ENCODE peak calls at places on chromosomes 4 and X, in seven cellular contexts. J is ovary, S is IMR-90, M is breast epithelium, X is upper lobe of left lung, D is HFFc6, C is fibroblast of mammary gland. I is an unnamed sample.

GRCh38 chrX:46333550-46333949 is 211.7 kb downstream of the ZNF674 start:
- DNase-seq in J (no peak), S (no peak), M (no peak), X (no peak), D (no peak), C (no peak), I (no peak)

GRCh38 chrX:124194209-124194608 is 138.3 kb upstream of the TEX13D start:
- DNase-seq in J (no peak), S (no peak), M (no peak), X (no peak), D (no peak), C (no peak), I (peak; percentile 29)

GRCh38 chr4:165502919-165503907 is 124.4 kb downstream of the CPE start:
- DNase-seq in J (no peak), S (peak; percentile 5), M (no peak), X (no peak), D (no peak), C (peak; percentile 85), I (no peak)

GRCh38 chr4:184328022-184328736 is 110.5 kb upstream of the ENPP6 start:
- DNase-seq in J (no peak), S (no peak), M (no peak), X (no peak), D (no peak), C (no peak), I (no peak)

GRCh38 chr4:142443469-142443868 is 402.6 kb downstream of the INPP4B start:
- DNase-seq in J (no peak), S (no peak), M (no peak), X (no peak), D (no peak), C (no peak), I (no peak)

GRCh38 chr4:66376921-66377320 is 706.6 kb upstream of the EPHA5 start:
- DNase-seq in J (no peak), S (no peak), M (no peak), X (no peak), D (no peak), C (no peak), I (no peak)

GRCh38 chrX:24487576-24487975 is 22.5 kb downstream of the PDK3 start:
- DNase-seq in J (no peak), S (no peak), M (no peak), X (no peak), D (no peak), C (no peak), I (no peak)

GRCh38 chr4:111499291-111499690 is 646.0 kb upstream of the FAM241A start:
- DNase-seq in J (no peak), S (peak; percentile 61), M (no peak), X (no peak), D (no peak), C (no peak), I (no peak)

DNA sequence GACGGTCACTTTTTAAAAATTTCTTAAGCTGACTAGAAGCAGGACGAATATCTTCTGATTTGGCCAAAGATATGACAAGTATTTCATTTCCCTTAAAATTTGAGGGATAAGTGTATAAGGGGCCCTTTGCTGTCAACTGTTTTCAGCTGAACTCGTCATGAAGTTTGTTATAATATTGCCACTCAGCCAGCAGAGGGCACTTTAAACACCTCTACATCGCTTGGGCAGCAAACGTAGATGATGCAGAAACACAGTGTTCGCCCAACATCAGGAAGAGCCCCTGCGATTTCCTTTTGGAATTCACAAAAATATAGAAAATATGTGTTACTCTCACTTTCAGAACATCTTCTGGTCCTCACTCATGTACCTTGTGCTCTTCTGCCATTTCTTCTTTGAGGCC is 435.7 kb upstream of the FMR1 start:
- DNase-seq in J (no peak), S (no peak), M (no peak), X (peak; percentile 21), D (no peak), C (peak; percentile 1), I (no peak)
- TF ChIP-seq CTCF in J (no peak), S (peak; percentile 12), M (no peak), X (no peak), D (peak; percentile 30), C (no peak), I (no peak)

GRCh38 chrX:9312922-9313867 is 151.7 kb upstream of the TBL1X start:
- DNase-seq in J (peak; percentile 29), S (no peak), M (no peak), X (peak; percentile 69), D (no peak), C (no peak), I (peak; percentile 68)
- TF ChIP-seq CTCF in J (no peak), S (peak; percentile 22), M (peak; percentile 28), X (peak; percentile 72), D (peak; percentile 77), C (peak; percentile 58), I (peak; percentile 60)

DNA sequence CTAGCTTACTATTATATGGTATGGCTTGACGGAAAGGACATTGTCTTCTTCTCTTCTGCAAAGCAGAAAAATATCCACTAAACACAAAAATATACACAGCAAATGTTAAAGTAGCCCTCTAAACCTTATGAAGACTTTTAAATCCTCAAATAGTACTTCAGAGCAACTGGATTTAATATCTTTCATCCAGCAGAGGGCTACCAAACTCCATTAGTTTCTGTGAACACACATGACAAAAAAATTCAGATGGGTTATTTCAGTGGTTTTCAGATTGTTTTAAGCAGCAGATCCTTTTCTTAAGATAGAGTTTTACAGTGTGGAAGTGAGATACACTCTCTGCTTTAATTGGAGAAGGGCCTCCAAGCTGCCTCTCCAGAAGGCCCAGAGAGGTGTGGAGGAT is 56.6 kb downstream of the ANK2 start:
- DNase-seq in J (no peak), S (peak; percentile 40), M (no peak), X (no peak), D (peak; percentile 60), C (peak; percentile 66), I (no peak)
- TF ChIP-seq CTCF in J (peak; percentile 25), S (peak; percentile 46), M (peak; percentile 41), X (no peak), D (peak; percentile 79), C (peak; percentile 52), I (peak; percentile 49)

DNA sequence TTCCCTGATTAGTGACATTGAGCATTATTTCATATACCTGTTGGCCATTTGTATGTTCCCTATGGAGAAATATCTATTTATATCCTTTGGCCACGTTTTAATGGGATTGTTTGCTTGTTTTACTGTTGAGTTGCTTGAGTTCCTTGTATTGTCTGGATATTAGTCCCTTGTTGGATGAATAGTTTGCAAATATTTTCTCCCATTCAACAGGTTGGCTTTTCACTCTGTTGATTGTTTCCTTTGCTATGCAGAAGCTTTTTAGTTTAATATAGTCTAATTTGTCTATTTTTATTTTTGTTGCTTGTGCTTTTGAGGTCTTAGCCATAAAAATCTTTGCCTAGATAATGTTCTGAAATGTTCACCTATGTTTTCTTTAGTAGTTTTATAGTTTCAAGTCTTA is 60.2 kb upstream of the HUWE1 start:
- DNase-seq in J (no peak), S (no peak), M (no peak), X (no peak), D (no peak), C (no peak), I (no peak)
- TF ChIP-seq CTCF in J (no peak), S (no peak), M (no peak), X (no peak), D (no peak), C (no peak), I (no peak)

DNA sequence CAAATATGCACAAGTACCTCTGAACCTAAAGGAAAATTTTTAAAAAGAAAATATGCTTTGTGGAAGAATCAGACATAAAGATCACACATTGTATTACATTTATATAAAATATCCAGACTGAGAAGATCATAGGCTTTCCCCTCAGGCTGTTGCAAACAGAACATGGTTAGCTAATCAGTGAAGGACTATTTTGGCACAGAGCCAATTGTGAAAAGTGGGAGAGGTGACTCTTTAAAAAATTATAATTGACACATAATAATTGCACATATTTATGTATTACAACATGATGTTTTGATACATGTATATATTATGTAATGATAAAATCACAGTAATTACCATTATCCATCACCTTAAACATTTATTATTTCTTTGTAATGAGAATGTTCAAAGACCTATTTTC is 44.1 kb upstream of the FOXR2 start:
- DNase-seq in J (no peak), S (no peak), M (no peak), X (no peak), D (no peak), C (no peak), I (no peak)
- TF ChIP-seq CTCF in J (no peak), S (no peak), M (no peak), X (no peak), D (no peak), C (no peak), I (no peak)

DNA sequence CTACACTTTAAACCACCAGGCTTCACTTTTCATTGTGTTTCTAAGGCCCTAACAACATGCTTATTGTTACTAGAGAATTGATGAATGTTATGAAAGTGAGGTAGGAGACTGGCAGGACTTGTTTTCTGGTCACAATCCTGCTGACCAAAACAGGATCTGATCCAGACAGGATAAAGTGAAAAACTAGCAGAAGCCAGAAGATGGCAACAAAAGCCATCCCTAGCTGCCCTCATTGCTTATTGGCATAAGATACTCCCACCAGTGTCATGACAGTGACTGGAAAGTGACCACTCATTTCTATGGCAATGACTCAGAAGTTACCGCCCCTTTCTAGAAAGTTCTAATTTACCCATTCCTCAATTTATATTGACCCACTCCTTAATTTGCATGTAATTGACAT is 29.9 kb upstream of the FGG start:
- DNase-seq in J (no peak), S (no peak), M (no peak), X (no peak), D (no peak), C (peak; percentile 17), I (no peak)
- TF ChIP-seq CTCF in J (no peak), S (no peak), M (no peak), X (no peak), D (no peak), C (no peak), I (no peak)

GRCh38 chr4:146124023-146124680 is 51.4 kb upstream of the LSM6 start:
- DNase-seq in J (no peak), S (peak; percentile 0), M (no peak), X (no peak), D (no peak), C (peak; percentile 23), I (no peak)
- TF ChIP-seq CTCF in J (no peak), S (no peak), M (no peak), X (no peak), D (no peak), C (no peak), I (no peak)

DNA sequence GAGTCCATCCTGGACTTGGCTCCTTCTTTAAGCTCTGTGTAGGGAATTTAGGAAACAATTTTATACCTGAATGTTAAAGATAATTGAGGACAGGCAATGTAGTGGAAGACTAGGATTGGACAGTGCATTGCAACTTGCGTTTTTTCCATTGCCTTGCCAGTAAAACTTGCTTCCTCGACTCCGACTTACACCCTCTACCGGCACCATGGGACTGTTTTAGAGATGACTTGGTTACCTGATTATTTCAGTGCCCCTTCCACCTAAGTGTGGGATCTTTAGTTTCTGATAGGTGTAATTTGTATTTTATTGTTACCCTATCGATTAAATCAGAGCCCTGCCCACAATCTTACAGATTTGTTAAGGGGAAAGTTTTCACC is 1.2 kb downstream of the PRPS1 start:
- DNase-seq in J (no peak), S (peak; percentile 36), M (no peak), X (no peak), D (no peak), C (peak; percentile 42), I (no peak)
- TF ChIP-seq CTCF in J (no peak), S (peak; percentile 35), M (no peak), X (no peak), D (peak; percentile 30), C (peak; percentile 38), I (no peak)

I was measured in psoas muscle.